ENCODE peak calls at places on chromosome 18, in eight cellular contexts. T, M, G, J, E, D, V and A are unnamed samples.

GRCh38 chr18:69817335-69817935 is 130.2 kb downstream of the CD226 start:
- DNase-seq in E (no peak), T (no peak), D (peak; percentile 80), M (no peak), G (no peak), J (no peak), V (no peak), A (no peak)

GRCh38 chr18:48854780-48855179 is 96.0 kb downstream of the SMAD7 start:
- DNase-seq in T (no peak), D (no peak), G (no peak), M (no peak), E (no peak), V (no peak), J (no peak), A (no peak)

GRCh38 chr18:59921384-59921891 is 21.6 kb downstream of the PMAIP1 start:
- DNase-seq in E (no peak), T (no peak), D (no peak), V (no peak), J (no peak), G (no peak), M (no peak), A (no peak)

GRCh38 chr18:49751427-49752094 is 61.8 kb downstream of the ACAA2 start:
- DNase-seq in V (no peak), J (no peak), T (no peak), E (no peak), D (no peak), M (no peak), G (no peak), A (no peak)

GRCh38 chr18:44789704-44790103 is 109.0 kb downstream of the SETBP1 start:
- DNase-seq in G (peak; percentile 32), J (peak; percentile 19), M (peak; percentile 79), E (no peak), V (no peak), T (no peak), D (peak; percentile 56), A (no peak)

GRCh38 chr18:24089059-24089458 is 49.8 kb upstream of the CABYR start:
- DNase-seq in J (no peak), D (peak; percentile 23), V (no peak), T (no peak), E (no peak), G (no peak), M (no peak), A (no peak)

GRCh38 chr18:8603663-8604520 is 5.3 kb upstream of the RAB12 start:
- DNase-seq in V (no peak), M (no peak), J (no peak), T (no peak), G (no peak), E (no peak), D (no peak), A (no peak)

GRCh38 chr18:33356735-33357134 is 83.8 kb downstream of the CCDC178 start:
- DNase-seq in M (no peak), G (no peak), J (no peak), D (no peak), V (no peak), E (no peak), T (no peak), A (no peak)

GRCh38 chr18:54147439-54147838 is 77.0 kb downstream of the MBD2 start:
- DNase-seq in T (no peak), M (no peak), J (no peak), G (no peak), V (no peak), E (no peak), D (no peak), A (no peak)

DNA sequence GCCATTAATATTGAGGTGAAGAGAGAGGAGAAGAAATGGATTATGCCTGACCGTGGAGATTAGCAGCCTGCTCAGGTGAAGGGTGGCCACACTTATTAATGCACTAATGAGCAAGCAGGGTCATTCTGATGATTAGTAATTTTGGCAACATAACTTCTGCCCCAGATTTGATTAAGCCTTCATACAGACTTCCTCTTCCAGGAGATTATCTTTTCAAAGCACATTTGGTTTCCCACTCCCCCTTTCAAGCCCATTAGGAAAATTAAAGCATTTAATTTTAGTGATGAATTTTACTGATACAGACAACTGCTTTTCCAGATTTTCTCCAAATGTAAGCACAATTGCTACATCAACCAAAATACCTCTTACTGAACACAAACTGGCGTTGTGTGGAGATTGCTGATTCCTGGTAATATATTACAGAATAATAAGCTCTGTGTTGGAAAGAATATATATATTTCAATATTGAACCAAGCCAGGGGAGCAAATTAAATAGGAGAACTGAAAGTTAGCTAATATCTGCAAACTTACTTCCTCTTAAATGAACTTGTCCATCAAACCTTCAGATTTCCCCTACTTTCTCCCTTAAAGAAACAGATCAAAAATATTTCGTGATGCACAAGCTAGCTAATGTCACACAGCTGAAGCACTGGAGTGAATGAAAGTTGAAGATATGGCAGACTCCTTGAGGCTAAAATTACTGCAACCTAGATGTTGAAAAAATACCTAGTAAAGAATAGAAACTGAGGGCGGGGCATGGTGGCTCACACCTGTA is 140.8 kb downstream of the FAM210A start:
- DNase-seq in E (no peak), V (no peak), D (no peak), J (no peak), T (no peak), G (no peak), M (no peak), A (no peak)
- H3K4me1 ChIP-seq in E (no peaks in the 10 kb centered on the region), V (no peaks in the 10 kb centered on the region), D (no peaks in the 10 kb centered on the region), J (peaks cover 11% of the 10 kb centered on the region), T (no peaks in the 10 kb centered on the region), G (peaks cover 17% of the 10 kb centered on the region), M (no peaks in the 10 kb centered on the region), A (no peaks in the 10 kb centered on the region)

DNA sequence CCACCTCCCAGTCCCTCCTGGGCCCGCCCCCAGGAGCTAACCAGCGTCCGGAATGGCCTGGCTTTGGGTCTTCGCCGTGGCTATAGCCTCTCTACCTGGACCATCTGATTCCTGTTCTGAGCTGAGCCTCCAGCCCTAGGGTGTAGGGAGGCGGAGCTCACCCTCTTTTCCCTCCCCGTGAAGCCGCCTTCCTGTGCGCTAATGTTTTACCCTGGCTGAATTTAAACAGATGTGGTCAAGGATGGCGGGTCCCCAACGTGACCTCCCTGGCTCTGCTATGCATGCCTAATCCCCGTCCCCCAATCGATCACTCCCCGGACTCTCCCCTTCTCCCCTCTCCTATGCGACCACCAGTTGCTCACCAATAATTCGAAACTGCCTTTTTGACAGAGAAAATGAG is 217.8 kb downstream of the BCL2 start:
- DNase-seq in V (no peak), T (no peak), E (no peak), M (no peak), J (no peak), G (no peak), D (no peak), A (no peak)
- H3K9me3 ChIP-seq in V (no peaks in the 10 kb centered on the region), T (no peaks in the 10 kb centered on the region), E (no peaks in the 10 kb centered on the region), M (no peaks in the 10 kb centered on the region), J (no peaks in the 10 kb centered on the region), G (no peaks in the 10 kb centered on the region), D (no peaks in the 10 kb centered on the region), A (no peaks in the 10 kb centered on the region)

GRCh38 chr18:58455318-58455950 is 173.5 kb downstream of the ALPK2 start:
- DNase-seq in M (no peak), D (no peak), J (peak; percentile 15), E (peak; percentile 52), T (no peak), G (no peak), V (no peak), A (no peak)

GRCh38 chr18:58452392-58453166 is 176.3 kb downstream of the ALPK2 start:
- DNase-seq in G (no peak), D (no peak), E (no peak), M (no peak), V (no peak), T (no peak), J (no peak), A (no peak)

GRCh38 chr18:58454406-58455061 is 174.4 kb downstream of the ALPK2 start:
- DNase-seq in E (no peak), V (no peak), T (no peak), J (no peak), M (no peak), D (no peak), G (no peak), A (no peak)

GRCh38 chr18:58453167-58453804 is 175.6 kb downstream of the ALPK2 start:
- DNase-seq in V (no peak), J (no peak), D (no peak), G (no peak), E (no peak), M (no peak), T (no peak), A (no peak)

DNA sequence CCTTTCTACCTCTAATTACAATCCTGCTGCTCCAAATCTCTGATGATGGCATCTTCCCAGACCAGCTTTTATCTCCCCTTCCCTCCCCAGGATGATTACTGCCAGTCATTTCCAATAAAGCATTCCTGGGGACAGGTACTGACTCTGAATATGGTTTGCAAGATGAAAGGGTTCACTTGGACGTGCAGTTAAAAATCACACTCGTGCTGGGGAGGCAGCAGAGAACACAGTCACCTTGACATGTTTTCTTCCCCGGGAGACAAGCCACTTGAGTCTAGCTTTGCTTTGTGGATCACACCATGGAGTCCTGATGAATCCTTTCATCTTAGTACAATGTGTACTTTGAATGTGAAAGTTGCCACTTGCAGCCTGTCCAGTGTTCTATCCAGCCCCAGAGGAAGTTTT is 175.0 kb downstream of the ALPK2 start:
- DNase-seq in E (no peak), J (no peak), G (no peak), D (no peak), V (no peak), T (no peak), M (no peak), A (no peak)
- H3K27ac ChIP-seq in E (no peak overlapping the region), J (no peak overlapping the region), G (no peak overlapping the region), D (no peak overlapping the region), V (no peak overlapping the region), T (no peak overlapping the region), M (no peak overlapping the region), A (no peak overlapping the region)

DNA sequence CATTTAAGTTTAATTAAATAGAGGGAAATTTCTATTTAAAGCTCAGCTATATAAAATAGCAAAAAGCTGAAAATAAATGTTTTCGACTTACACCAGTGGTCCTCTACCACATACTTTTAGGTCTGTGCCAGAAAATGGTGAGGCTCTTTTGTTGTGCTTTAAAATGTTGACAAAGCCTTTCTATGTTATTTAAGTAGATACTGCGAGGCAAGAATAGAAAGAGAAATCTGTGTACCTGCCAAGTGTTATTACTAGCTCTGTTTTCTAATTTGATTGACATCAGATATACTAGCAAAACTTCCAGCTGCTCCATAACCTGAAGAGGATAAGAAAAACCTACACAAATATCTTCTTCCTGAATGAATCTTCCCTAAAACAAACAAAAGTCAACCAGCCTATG is 53.6 kb downstream of the LPIN2 start:
- DNase-seq in E (no peak), T (no peak), M (no peak), V (no peak), D (no peak), G (no peak), J (no peak), A (no peak)
- H3K4me1 ChIP-seq in E (peaks cover 34% of the 10 kb centered on the region), T (no peaks in the 10 kb centered on the region), M (peaks cover 22% of the 10 kb centered on the region), V (peaks cover 26% of the 10 kb centered on the region), D (peaks cover 42% of the 10 kb centered on the region), G (peaks cover 16% of the 10 kb centered on the region), J (peaks cover 33% of the 10 kb centered on the region), A (peaks cover 15% of the 10 kb centered on the region)